ENCODE peak calls at places on chromosome 2, in nine cellular contexts. One of them, this sample, is unnamed.
A peak's percentile ranks its signal among the peaks of the same experiment; 100 is the strongest.

GRCh38 chr2:201517094-201517493 is 65.6 kb downstream of the STRADB start:
- ATAC-seq in stimulated activated memory B cell treated with anti-CD40 and anti-IgM and Interleukin-4, amounts not matched to agents 10 μg/mL and 1 μg/mL and 100 μg/mL, for 72 hours: no peak
- ATAC-seq in A549: no peak
- ATAC-seq in activated naive CD8-positive, alpha-beta T cell treated with anti-CD3 and anti-CD28 coated beads, Interleukin-2, amount 10 ng/mL, durations not matched to agents 7 days and 5 days: no peak
- ATAC-seq in stimulated activated naive B cell treated with anti-CD40 and anti-IgM and Interleukin-4, amounts not matched to agents 10 μg/mL and 1 μg/mL and 100 μg/mL, for 72 hours: no peak
- ATAC-seq in activated CD8-positive, alpha-beta T cell treated with anti-CD3 and anti-CD28 coated beads, Interleukin-2, amount 10 ng/mL, durations not matched to agents 7 days and 5 days: no peak
- ATAC-seq in naive thymus-derived CD4-positive, alpha-beta T cell: no peak
- ATAC-seq in natural killer cell: no peak
- ATAC-seq in activated CD4-positive, alpha-beta T cell treated with anti-CD3 and anti-CD28 coated beads for 36 hours: no peak
- ATAC-seq in this sample: no peak

GRCh38 chr2:162301151-162301804 is 17.2 kb downstream of the IFIH1 start:
- ATAC-seq in activated CD4-positive, alpha-beta T cell treated with anti-CD3 and anti-CD28 coated beads for 36 hours: peak; percentile 73
- ATAC-seq in stimulated activated naive B cell treated with anti-CD40 and anti-IgM and Interleukin-4, amounts not matched to agents 10 μg/mL and 1 μg/mL and 100 μg/mL, for 72 hours: peak; percentile 74
- ATAC-seq in stimulated activated memory B cell treated with anti-CD40 and anti-IgM and Interleukin-4, amounts not matched to agents 10 μg/mL and 1 μg/mL and 100 μg/mL, for 72 hours: peak; percentile 53
- ATAC-seq in activated CD8-positive, alpha-beta T cell treated with anti-CD3 and anti-CD28 coated beads, Interleukin-2, amount 10 ng/mL, durations not matched to agents 7 days and 5 days: peak; percentile 75
- ATAC-seq in natural killer cell: peak; percentile 87
- ATAC-seq in A549: peak; percentile 89
- ATAC-seq in naive thymus-derived CD4-positive, alpha-beta T cell: peak; percentile 91
- ATAC-seq in activated naive CD8-positive, alpha-beta T cell treated with anti-CD3 and anti-CD28 coated beads, Interleukin-2, amount 10 ng/mL, durations not matched to agents 7 days and 5 days: peak; percentile 68
- ATAC-seq in this sample: peak; percentile 59

GRCh38 chr2:206464597-206464996 is 21.3 kb downstream of the ADAM23 start:
- ATAC-seq in activated CD8-positive, alpha-beta T cell treated with anti-CD3 and anti-CD28 coated beads, Interleukin-2, amount 10 ng/mL, durations not matched to agents 7 days and 5 days: no peak
- ATAC-seq in activated naive CD8-positive, alpha-beta T cell treated with anti-CD3 and anti-CD28 coated beads, Interleukin-2, amount 10 ng/mL, durations not matched to agents 7 days and 5 days: no peak
- ATAC-seq in A549: no peak
- ATAC-seq in stimulated activated memory B cell treated with anti-CD40 and anti-IgM and Interleukin-4, amounts not matched to agents 10 μg/mL and 1 μg/mL and 100 μg/mL, for 72 hours: no peak
- ATAC-seq in activated CD4-positive, alpha-beta T cell treated with anti-CD3 and anti-CD28 coated beads for 36 hours: no peak
- ATAC-seq in natural killer cell: no peak
- ATAC-seq in naive thymus-derived CD4-positive, alpha-beta T cell: no peak
- ATAC-seq in stimulated activated naive B cell treated with anti-CD40 and anti-IgM and Interleukin-4, amounts not matched to agents 10 μg/mL and 1 μg/mL and 100 μg/mL, for 72 hours: no peak
- ATAC-seq in this sample: no peak

GRCh38 chr2:12226653-12227052 is 480.2 kb downstream of the LPIN1 start:
- ATAC-seq in activated CD4-positive, alpha-beta T cell treated with anti-CD3 and anti-CD28 coated beads for 36 hours: no peak
- ATAC-seq in activated CD8-positive, alpha-beta T cell treated with anti-CD3 and anti-CD28 coated beads, Interleukin-2, amount 10 ng/mL, durations not matched to agents 7 days and 5 days: no peak
- ATAC-seq in activated naive CD8-positive, alpha-beta T cell treated with anti-CD3 and anti-CD28 coated beads, Interleukin-2, amount 10 ng/mL, durations not matched to agents 7 days and 5 days: no peak
- ATAC-seq in natural killer cell: no peak
- ATAC-seq in A549: no peak
- ATAC-seq in stimulated activated memory B cell treated with anti-CD40 and anti-IgM and Interleukin-4, amounts not matched to agents 10 μg/mL and 1 μg/mL and 100 μg/mL, for 72 hours: no peak
- ATAC-seq in stimulated activated naive B cell treated with anti-CD40 and anti-IgM and Interleukin-4, amounts not matched to agents 10 μg/mL and 1 μg/mL and 100 μg/mL, for 72 hours: no peak
- ATAC-seq in naive thymus-derived CD4-positive, alpha-beta T cell: no peak
- ATAC-seq in this sample: no peak

GRCh38 chr2:63346441-63346840 is 241.8 kb downstream of the WDPCP start:
- ATAC-seq in activated CD8-positive, alpha-beta T cell treated with anti-CD3 and anti-CD28 coated beads, Interleukin-2, amount 10 ng/mL, durations not matched to agents 7 days and 5 days: no peak
- ATAC-seq in stimulated activated memory B cell treated with anti-CD40 and anti-IgM and Interleukin-4, amounts not matched to agents 10 μg/mL and 1 μg/mL and 100 μg/mL, for 72 hours: no peak
- ATAC-seq in activated CD4-positive, alpha-beta T cell treated with anti-CD3 and anti-CD28 coated beads for 36 hours: no peak
- ATAC-seq in activated naive CD8-positive, alpha-beta T cell treated with anti-CD3 and anti-CD28 coated beads, Interleukin-2, amount 10 ng/mL, durations not matched to agents 7 days and 5 days: no peak
- ATAC-seq in stimulated activated naive B cell treated with anti-CD40 and anti-IgM and Interleukin-4, amounts not matched to agents 10 μg/mL and 1 μg/mL and 100 μg/mL, for 72 hours: no peak
- ATAC-seq in A549: no peak
- ATAC-seq in natural killer cell: no peak
- ATAC-seq in naive thymus-derived CD4-positive, alpha-beta T cell: no peak
- ATAC-seq in this sample: no peak

GRCh38 chr2:101299601-101300000 is 8.9 kb downstream of the RNF149 start:
- ATAC-seq in stimulated activated naive B cell treated with anti-CD40 and anti-IgM and Interleukin-4, amounts not matched to agents 10 μg/mL and 1 μg/mL and 100 μg/mL, for 72 hours: no peak
- ATAC-seq in activated naive CD8-positive, alpha-beta T cell treated with anti-CD3 and anti-CD28 coated beads, Interleukin-2, amount 10 ng/mL, durations not matched to agents 7 days and 5 days: no peak
- ATAC-seq in naive thymus-derived CD4-positive, alpha-beta T cell: peak; percentile 19
- ATAC-seq in activated CD8-positive, alpha-beta T cell treated with anti-CD3 and anti-CD28 coated beads, Interleukin-2, amount 10 ng/mL, durations not matched to agents 7 days and 5 days: no peak
- ATAC-seq in activated CD4-positive, alpha-beta T cell treated with anti-CD3 and anti-CD28 coated beads for 36 hours: peak; percentile 70
- ATAC-seq in A549: no peak
- ATAC-seq in natural killer cell: no peak
- ATAC-seq in stimulated activated memory B cell treated with anti-CD40 and anti-IgM and Interleukin-4, amounts not matched to agents 10 μg/mL and 1 μg/mL and 100 μg/mL, for 72 hours: no peak
- ATAC-seq in this sample: peak; percentile 36

GRCh38 chr2:38218995-38219394 is 143.0 kb upstream of the CYP1B1 start:
- ATAC-seq in activated naive CD8-positive, alpha-beta T cell treated with anti-CD3 and anti-CD28 coated beads, Interleukin-2, amount 10 ng/mL, durations not matched to agents 7 days and 5 days: no peak
- ATAC-seq in natural killer cell: no peak
- ATAC-seq in stimulated activated memory B cell treated with anti-CD40 and anti-IgM and Interleukin-4, amounts not matched to agents 10 μg/mL and 1 μg/mL and 100 μg/mL, for 72 hours: no peak
- ATAC-seq in activated CD8-positive, alpha-beta T cell treated with anti-CD3 and anti-CD28 coated beads, Interleukin-2, amount 10 ng/mL, durations not matched to agents 7 days and 5 days: no peak
- ATAC-seq in stimulated activated naive B cell treated with anti-CD40 and anti-IgM and Interleukin-4, amounts not matched to agents 10 μg/mL and 1 μg/mL and 100 μg/mL, for 72 hours: no peak
- ATAC-seq in activated CD4-positive, alpha-beta T cell treated with anti-CD3 and anti-CD28 coated beads for 36 hours: no peak
- ATAC-seq in naive thymus-derived CD4-positive, alpha-beta T cell: no peak
- ATAC-seq in A549: no peak
- ATAC-seq in this sample: no peak

GRCh38 chr2:218813771-218814460 is 17.7 kb downstream of the PRKAG3 start:
- ATAC-seq in A549: no peak
- ATAC-seq in stimulated activated naive B cell treated with anti-CD40 and anti-IgM and Interleukin-4, amounts not matched to agents 10 μg/mL and 1 μg/mL and 100 μg/mL, for 72 hours: no peak
- ATAC-seq in activated naive CD8-positive, alpha-beta T cell treated with anti-CD3 and anti-CD28 coated beads, Interleukin-2, amount 10 ng/mL, durations not matched to agents 7 days and 5 days: no peak
- ATAC-seq in activated CD4-positive, alpha-beta T cell treated with anti-CD3 and anti-CD28 coated beads for 36 hours: no peak
- ATAC-seq in activated CD8-positive, alpha-beta T cell treated with anti-CD3 and anti-CD28 coated beads, Interleukin-2, amount 10 ng/mL, durations not matched to agents 7 days and 5 days: no peak
- ATAC-seq in stimulated activated memory B cell treated with anti-CD40 and anti-IgM and Interleukin-4, amounts not matched to agents 10 μg/mL and 1 μg/mL and 100 μg/mL, for 72 hours: no peak
- ATAC-seq in natural killer cell: no peak
- ATAC-seq in naive thymus-derived CD4-positive, alpha-beta T cell: no peak
- ATAC-seq in this sample: no peak

This sample was measured in activated CD4-positive, CD25-positive, alpha-beta regulatory T cell treated with anti-CD3 and anti-CD28 coated beads, Interleukin-2, amount 50 U/mL, for 24 hours.